ENCODE peak calls at places on chromosomes 7 and 10, in six cellular contexts. One of them, this sample, is unnamed.

GRCh38 chr10:18861382-18861781 is 187.2 kb upstream of the MALRD1 start:
- ATAC-seq in HepG2: no peak
- ATAC-seq in K562: no peak
- ATAC-seq in upper lobe of left lung: no peak
- ATAC-seq in A549: no peak
- ATAC-seq in GM12878: no peak
- ATAC-seq in this sample: no peak

GRCh38 chr10:22544325-22545068 is 169.9 kb downstream of the PIP4K2A start:
- ATAC-seq in GM12878: no peak
- ATAC-seq in upper lobe of left lung: peak
- ATAC-seq in K562: no peak
- ATAC-seq in HepG2: no peak
- ATAC-seq in A549: no peak
- ATAC-seq in this sample: no peak

GRCh38 chr10:84076047-84076388 is 63.3 kb upstream of the GHITM start:
- ATAC-seq in A549: no peak
- ATAC-seq in HepG2: no peak
- ATAC-seq in GM12878: no peak
- ATAC-seq in K562: no peak
- ATAC-seq in upper lobe of left lung: peak
- ATAC-seq in this sample: peak

GRCh38 chr7:92767427-92767826 is 68.9 kb downstream of the CDK6 start:
- ATAC-seq in A549: peak
- ATAC-seq in K562: no peak
- ATAC-seq in GM12878: no peak
- ATAC-seq in HepG2: no peak
- ATAC-seq in upper lobe of left lung: no peak
- ATAC-seq in this sample: no peak

GRCh38 chr7:75723444-75723843 is 15.3 kb downstream of the HIP1 start:
- ATAC-seq in upper lobe of left lung: no peak
- ATAC-seq in GM12878: peak
- ATAC-seq in K562: no peak
- ATAC-seq in A549: no peak
- ATAC-seq in HepG2: no peak
- ATAC-seq in this sample: no peak

GRCh38 chr7:150983893-150984368 is 5.8 kb upstream of the KCNH2 start:
- ATAC-seq in A549: no peak
- ATAC-seq in GM12878: no peak
- ATAC-seq in upper lobe of left lung: no peak
- ATAC-seq in HepG2: no peak
- ATAC-seq in K562: peak
- ATAC-seq in this sample: no peak

GRCh38 chr10:34522542-34522941 is 292.6 kb downstream of the PARD3 start:
- ATAC-seq in GM12878: peak
- ATAC-seq in upper lobe of left lung: no peak
- ATAC-seq in A549: no peak
- ATAC-seq in K562: peak
- ATAC-seq in HepG2: no peak
- ATAC-seq in this sample: no peak

GRCh38 chr7:11570205-11570604 is 261.8 kb downstream of the THSD7A start:
- ATAC-seq in upper lobe of left lung: no peak
- ATAC-seq in HepG2: no peak
- ATAC-seq in GM12878: no peak
- ATAC-seq in A549: no peak
- ATAC-seq in K562: no peak
- ATAC-seq in this sample: no peak

GRCh38 chr7:32501522-32501921 is 6.2 kb downstream of the AVL9 start:
- ATAC-seq in upper lobe of left lung: peak
- ATAC-seq in HepG2: no peak
- ATAC-seq in GM12878: peak
- ATAC-seq in K562: peak
- ATAC-seq in A549: peak
- ATAC-seq in this sample: no peak

GRCh38 chr10:131656009-131656408 is 244.8 kb upstream of the PPP2R2D start:
- ATAC-seq in A549: no peak
- ATAC-seq in K562: no peak
- ATAC-seq in GM12878: no peak
- ATAC-seq in HepG2: no peak
- ATAC-seq in upper lobe of left lung: no peak
- ATAC-seq in this sample: no peak

GRCh38 chr10:30439931-30440330 is 5.9 kb downstream of the MAP3K8 start:
- ATAC-seq in A549: no peak
- ATAC-seq in K562: no peak
- ATAC-seq in upper lobe of left lung: no peak
- ATAC-seq in HepG2: no peak
- ATAC-seq in GM12878: no peak
- ATAC-seq in this sample: no peak

GRCh38 chr7:93574646-93575554 is at the start of gene CALCR:
- ATAC-seq in A549: peak
- ATAC-seq in upper lobe of left lung: peak
- ATAC-seq in GM12878: no peak
- ATAC-seq in K562: no peak
- ATAC-seq in HepG2: peak
- ATAC-seq in this sample: peak

GRCh38 chr10:42896735-42897134 is 114.1 kb downstream of the BMS1 start:
- ATAC-seq in HepG2: no peak
- ATAC-seq in K562: no peak
- ATAC-seq in A549: no peak
- ATAC-seq in upper lobe of left lung: no peak
- ATAC-seq in GM12878: no peak
- ATAC-seq in this sample: no peak

GRCh38 chr7:27160147-27160545 is 3.7 kb upstream of the HOXA7 start:
- ATAC-seq in K562: no peak
- ATAC-seq in HepG2: no peak
- ATAC-seq in A549: no peak
- ATAC-seq in upper lobe of left lung: no peak
- ATAC-seq in GM12878: peak
- ATAC-seq in this sample: no peak

GRCh38 chr7:142303650-142304049 is 45.8 kb upstream of the PRSS58 start:
- ATAC-seq in HepG2: peak
- ATAC-seq in A549: no peak
- ATAC-seq in upper lobe of left lung: no peak
- ATAC-seq in K562: peak
- ATAC-seq in GM12878: peak
- ATAC-seq in this sample: no peak

GRCh38 chr10:108421256-108421655 is 1256.8 kb upstream of the SORCS1 start:
- ATAC-seq in upper lobe of left lung: no peak
- ATAC-seq in K562: no peak
- ATAC-seq in A549: no peak
- ATAC-seq in GM12878: no peak
- ATAC-seq in HepG2: no peak
- ATAC-seq in this sample: no peak

GRCh38 chr10:102757323-102757722 is 13.6 kb downstream of the WBP1L start:
- ATAC-seq in HepG2: peak
- ATAC-seq in upper lobe of left lung: no peak
- ATAC-seq in K562: no peak
- ATAC-seq in A549: peak
- ATAC-seq in GM12878: peak
- ATAC-seq in this sample: no peak

GRCh38 chr10:27558612-27559020 is 54.5 kb downstream of the RAB18 start:
- ATAC-seq in HepG2: peak
- ATAC-seq in upper lobe of left lung: peak
- ATAC-seq in GM12878: peak
- ATAC-seq in A549: peak
- ATAC-seq in K562: peak
- ATAC-seq in this sample: peak

GRCh38 chr10:72243822-72244437 is 27.9 kb upstream of the ASCC1 start:
- ATAC-seq in K562: peak
- ATAC-seq in A549: peak
- ATAC-seq in GM12878: no peak
- ATAC-seq in upper lobe of left lung: peak
- ATAC-seq in HepG2: peak
- ATAC-seq in this sample: peak

GRCh38 chr7:24251568-24251967 is 32.4 kb upstream of the NPY start:
- ATAC-seq in A549: no peak
- ATAC-seq in GM12878: no peak
- ATAC-seq in HepG2: no peak
- ATAC-seq in K562: no peak
- ATAC-seq in upper lobe of left lung: no peak
- ATAC-seq in this sample: no peak

GRCh38 chr10:71234970-71235681 is 22.8 kb downstream of the UNC5B start:
- ATAC-seq in K562: peak
- ATAC-seq in HepG2: no peak
- ATAC-seq in GM12878: no peak
- ATAC-seq in A549: no peak
- ATAC-seq in upper lobe of left lung: peak
- ATAC-seq in this sample: peak

GRCh38 chr10:126997801-126998590 is 92.8 kb downstream of the DOCK1 start:
- ATAC-seq in upper lobe of left lung: no peak
- ATAC-seq in K562: no peak
- ATAC-seq in A549: no peak
- ATAC-seq in GM12878: no peak
- ATAC-seq in HepG2: no peak
- ATAC-seq in this sample: no peak

GRCh38 chr7:99733003-99733402 is 2.0 kb downstream of the CYP3A7 start:
- ATAC-seq in GM12878: no peak
- ATAC-seq in A549: no peak
- ATAC-seq in K562: no peak
- ATAC-seq in HepG2: peak
- ATAC-seq in upper lobe of left lung: no peak
- ATAC-seq in this sample: no peak

GRCh38 chr7:28144266-28144665 is 36.3 kb downstream of the JAZF1 start:
- ATAC-seq in upper lobe of left lung: no peak
- ATAC-seq in GM12878: no peak
- ATAC-seq in K562: peak
- ATAC-seq in A549: peak
- ATAC-seq in HepG2: peak
- ATAC-seq in this sample: no peak

GRCh38 chr10:12720217-12720981 is 281.1 kb downstream of the CCDC3 start:
- ATAC-seq in GM12878: no peak
- ATAC-seq in K562: no peak
- ATAC-seq in A549: peak
- ATAC-seq in upper lobe of left lung: peak
- ATAC-seq in HepG2: peak
- ATAC-seq in this sample: peak

GRCh38 chr10:58028597-58029366 is 238.9 kb downstream of the IPMK start:
- ATAC-seq in A549: peak
- ATAC-seq in GM12878: no peak
- ATAC-seq in HepG2: no peak
- ATAC-seq in K562: no peak
- ATAC-seq in upper lobe of left lung: peak
- ATAC-seq in this sample: no peak

GRCh38 chr10:42974693-42975002 is 102.2 kb upstream of the RET start:
- ATAC-seq in upper lobe of left lung: no peak
- ATAC-seq in K562: no peak
- ATAC-seq in HepG2: no peak
- ATAC-seq in A549: no peak
- ATAC-seq in GM12878: no peak
- ATAC-seq in this sample: no peak

GRCh38 chr10:71625445-71626175 is 94.0 kb downstream of the C10orf105 start:
- ATAC-seq in K562: no peak
- ATAC-seq in HepG2: no peak
- ATAC-seq in upper lobe of left lung: no peak
- ATAC-seq in GM12878: no peak
- ATAC-seq in A549: no peak
- ATAC-seq in this sample: peak

GRCh38 chr7:104973909-104974415 is 40.0 kb upstream of the KMT2E start:
- ATAC-seq in upper lobe of left lung: peak
- ATAC-seq in A549: no peak
- ATAC-seq in GM12878: peak
- ATAC-seq in K562: no peak
- ATAC-seq in HepG2: no peak
- ATAC-seq in this sample: peak
- H3K27ac ChIP-seq in upper lobe of left lung: peak
- H3K27ac ChIP-seq in A549: no peak
- H3K27ac ChIP-seq in GM12878: no peak
- H3K27ac ChIP-seq in K562: no peak
- H3K27ac ChIP-seq in HepG2: no peak
- H3K27ac ChIP-seq in this sample: peak

DNA sequence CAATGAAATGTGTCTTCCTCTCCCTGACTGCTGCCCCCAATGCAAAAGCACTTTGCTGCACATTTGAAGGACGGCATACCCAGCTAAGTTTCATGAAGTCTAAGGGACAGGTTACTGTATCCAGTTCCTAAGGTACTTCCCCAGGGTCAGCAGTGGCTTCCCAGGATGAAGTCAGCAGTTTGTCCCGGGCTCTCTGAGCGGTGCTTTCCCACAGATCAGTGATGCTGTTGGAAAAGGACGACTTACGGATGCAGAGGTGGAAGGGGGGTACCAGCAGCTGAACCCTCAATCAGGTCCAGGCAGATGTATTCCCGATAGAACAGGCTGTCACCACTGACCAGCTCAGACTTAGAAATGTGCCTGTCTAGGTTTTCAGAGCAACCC is 303.5 kb downstream of the PRPF18 start:
- ATAC-seq in K562: no peak
- ATAC-seq in upper lobe of left lung: no peak
- ATAC-seq in A549: no peak
- ATAC-seq in HepG2: no peak
- ATAC-seq in GM12878: no peak
- ATAC-seq in this sample: no peak
- TF ChIP-seq POLR2A in K562: no peak
- TF ChIP-seq POLR2A in upper lobe of left lung: no peak
- TF ChIP-seq POLR2A in A549: no peak
- TF ChIP-seq POLR2A in HepG2: no peak
- TF ChIP-seq POLR2A in GM12878: no peak
- TF ChIP-seq POLR2A in this sample: no peak

GRCh38 chr7:96284240-96284639 is 37.7 kb downstream of the SLC25A13 start:
- ATAC-seq in upper lobe of left lung: no peak
- ATAC-seq in A549: no peak
- ATAC-seq in GM12878: no peak
- ATAC-seq in HepG2: no peak
- ATAC-seq in K562: no peak
- ATAC-seq in this sample: no peak
- TF ChIP-seq EP300 in upper lobe of left lung: no peak
- TF ChIP-seq EP300 in A549: no peak
- TF ChIP-seq EP300 in GM12878: no peak
- TF ChIP-seq EP300 in HepG2: no peak
- TF ChIP-seq EP300 in K562: no peak
- TF ChIP-seq EP300 in this sample: no peak

GRCh38 chr7:18212788-18213187 is 185.1 kb upstream of the PRPS1L1 start:
- ATAC-seq in HepG2: no peak
- ATAC-seq in A549: no peak
- ATAC-seq in GM12878: no peak
- ATAC-seq in K562: no peak
- ATAC-seq in upper lobe of left lung: no peak
- ATAC-seq in this sample: no peak
- H3K27ac ChIP-seq in HepG2: no peak
- H3K27ac ChIP-seq in A549: no peak
- H3K27ac ChIP-seq in GM12878: no peak
- H3K27ac ChIP-seq in K562: no peak
- H3K27ac ChIP-seq in upper lobe of left lung: no peak
- H3K27ac ChIP-seq in this sample: peak